ENCODE peak calls at places on chromosomes 7 and 10, in nine cellular contexts. Q, L, E, S, R, W, X, C and J are unnamed samples.
A peak's percentile ranks its signal among the peaks of the same experiment; 100 is the strongest.

GRCh38 chr7:12570529-12571461 is at the start of gene SCIN:
- DNase-seq in L (peak; percentile 50), S (peak; percentile 87), E (peak; percentile 66), R (peak; percentile 81), W (no peak), X (peak; percentile 88), C (no peak), Q (no peak), J (no peak)

GRCh38 chr10:110372656-110373055 is 67.9 kb upstream of the SMNDC1 start:
- DNase-seq in R (no peak), Q (no peak), X (no peak), L (no peak), E (no peak), C (peak; percentile 61), S (no peak), W (peak; percentile 43), J (no peak)

GRCh38 chr10:33114451-33114944 is 156.5 kb upstream of the ITGB1 start:
- DNase-seq in C (peak; percentile 44), X (no peak), L (no peak), E (no peak), W (no peak), Q (no peak), R (no peak), S (no peak), J (no peak)

GRCh38 chr10:87705339-87705738 is 45.7 kb downstream of the PAPSS2 start:
- DNase-seq in X (no peak), C (peak; percentile 62), W (no peak), R (no peak), Q (peak; percentile 50), E (peak; percentile 55), L (no peak), S (no peak), J (no peak)

GRCh38 chr10:68208424-68209042 is 23.4 kb downstream of the ATOH7 start:
- DNase-seq in X (peak; percentile 92), L (peak; percentile 66), C (peak; percentile 77), Q (no peak), W (peak; percentile 81), R (peak; percentile 59), E (peak; percentile 79), S (peak; percentile 9), J (peak; percentile 73)

GRCh38 chr10:92042541-92042940 is 119.0 kb downstream of the BTAF1 start:
- DNase-seq in W (no peak), X (no peak), Q (no peak), R (no peak), S (no peak), C (no peak), L (no peak), E (no peak), J (no peak)

GRCh38 chr7:84073476-84073875 is 121.1 kb downstream of the SEMA3A start:
- DNase-seq in C (no peak), E (no peak), L (no peak), S (no peak), Q (no peak), X (no peak), W (no peak), R (no peak), J (no peak)

GRCh38 chr10:119715628-119716505 is 10.0 kb upstream of the INPP5F start:
- DNase-seq in L (no peak), S (no peak), E (no peak), Q (no peak), R (peak; percentile 39), W (no peak), X (no peak), C (no peak), J (no peak)

GRCh38 chr10:51244739-51245138 is 170.5 kb downstream of the PRKG1 start:
- DNase-seq in R (peak; percentile 44), S (no peak), W (no peak), X (no peak), L (no peak), Q (peak; percentile 89), E (peak; percentile 35), C (peak; percentile 91), J (no peak)

GRCh38 chr10:74282853-74283205 is 131.8 kb downstream of the ADK start:
- DNase-seq in X (no peak), C (no peak), W (no peak), E (no peak), Q (no peak), S (no peak), L (no peak), R (no peak), J (no peak)

GRCh38 chr7:134852626-134853025 is 73.2 kb downstream of the CALD1 start:
- DNase-seq in L (no peak), C (no peak), X (no peak), R (no peak), Q (no peak), S (no peak), W (no peak), E (no peak), J (no peak)

GRCh38 chr7:113787106-113787505 is 131.7 kb downstream of the PPP1R3A start:
- DNase-seq in Q (no peak), E (no peak), X (no peak), W (no peak), R (no peak), L (no peak), S (no peak), C (no peak), J (no peak)